ENCODE peak calls at places on chromosomes 7 and 10, in nine cellular contexts. G is esophagus squamous epithelium, I is cardiac muscle cell, Z is psoas muscle, V is lung, S is heart left ventricle, T is left lung, A is sigmoid colon, H is DND-41. J is an unnamed sample.
A peak's percentile ranks its signal among the peaks of the same experiment; 100 is the strongest.

GRCh38 chr10:124518366-124518765 is 56.7 kb downstream of the LHPP start:
- DNase-seq in G (no peak), I (no peak), Z (peak; percentile 43), V (no peak), S (no peak), T (peak; percentile 25), A (peak; percentile 53), H (no peak), J (no peak)

GRCh38 chr10:74934100-74934812 is 107.9 kb downstream of the KAT6B start:
- DNase-seq in G (no peak), I (no peak), Z (no peak), V (no peak), S (no peak), T (no peak), A (no peak), H (no peak), J (no peak)

GRCh38 chr7:100446040-100446439 is 9.7 kb upstream of the PPP1R35 start:
- DNase-seq in G (no peak), I (no peak), Z (peak; percentile 2), V (no peak), S (no peak), T (no peak), A (no peak), H (no peak), J (no peak)

GRCh38 chr7:140542226-140542625 is 62.9 kb upstream of the MKRN1 start:
- DNase-seq in G (no peak), I (no peak), Z (peak; percentile 75), V (no peak), S (peak; percentile 38), T (peak; percentile 44), A (peak; percentile 89), H (no peak), J (no peak)

GRCh38 chr7:103985565-103986126 is 3.8 kb downstream of the RELN start:
- DNase-seq in G (no peak), I (no peak), Z (no peak), V (no peak), S (no peak), T (no peak), A (no peak), H (no peak), J (no peak)

GRCh38 chr10:11909618-11910017 is 86.5 kb downstream of the PROSER2 start:
- DNase-seq in G (no peak), I (no peak), Z (no peak), V (no peak), S (no peak), T (no peak), A (no peak), H (no peak), J (no peak)

GRCh38 chr10:49534670-49535381 is 4.1 kb downstream of the ERCC6 start:
- DNase-seq in G (no peak), I (no peak), Z (no peak), V (no peak), S (no peak), T (no peak), A (no peak), H (no peak), J (no peak)

GRCh38 chr7:107854989-107855388 is 36.0 kb upstream of the DLD start:
- DNase-seq in G (no peak), I (no peak), Z (no peak), V (no peak), S (no peak), T (no peak), A (no peak), H (no peak), J (no peak)

GRCh38 chr7:79548616-79549206 is 95.2 kb upstream of the MAGI2 start:
- DNase-seq in G (no peak), I (no peak), Z (no peak), V (no peak), S (no peak), T (no peak), A (no peak), H (no peak), J (no peak)

GRCh38 chr7:6545398-6546126 is 5.7 kb downstream of the GRID2IP start:
- DNase-seq in G (no peak), I (no peak), Z (no peak), V (no peak), S (no peak), T (no peak), A (no peak), H (peak; percentile 30), J (no peak)

GRCh38 chr7:2566890-2567662 is 8.3 kb downstream of the IQCE start:
- DNase-seq in G (no peak), I (peak; percentile 34), Z (peak; percentile 39), V (no peak), S (peak; percentile 32), T (no peak), A (no peak), H (no peak), J (no peak)

GRCh38 chr10:103745264-103746247 is 109.8 kb downstream of the SH3PXD2A start:
- DNase-seq in G (no peak), I (no peak), Z (peak; percentile 56), V (no peak), S (peak; percentile 39), T (no peak), A (no peak), H (no peak), J (no peak)

GRCh38 chr10:127228195-127228785 is 31.9 kb upstream of the INSYN2A start:
- DNase-seq in G (no peak), I (no peak), Z (no peak), V (no peak), S (no peak), T (no peak), A (no peak), H (no peak), J (no peak)

GRCh38 chr7:37448637-37449331 is at the start of gene ELMO1:
- DNase-seq in G (peak; percentile 34), I (peak; percentile 88), Z (peak; percentile 84), V (peak; percentile 76), S (peak; percentile 80), T (peak; percentile 86), A (peak; percentile 87), H (peak; percentile 72), J (peak; percentile 75)

GRCh38 chr7:157570531-157571200 is 233.9 kb downstream of the DNAJB6 start:
- DNase-seq in G (no peak), I (no peak), Z (no peak), V (no peak), S (no peak), T (no peak), A (peak; percentile 33), H (no peak), J (no peak)

GRCh38 chr10:17713133-17713532 is 38.9 kb upstream of the TMEM236 start:
- DNase-seq in G (no peak), I (no peak), Z (no peak), V (no peak), S (no peak), T (no peak), A (no peak), H (no peak), J (peak; percentile 68)

GRCh38 chr10:17708806-17709205 is 43.2 kb upstream of the TMEM236 start:
- DNase-seq in G (no peak), I (no peak), Z (no peak), V (no peak), S (no peak), T (no peak), A (no peak), H (no peak), J (no peak)

GRCh38 chr10:17710181-17710580 is 41.8 kb upstream of the TMEM236 start:
- DNase-seq in G (no peak), I (no peak), Z (no peak), V (no peak), S (no peak), T (no peak), A (no peak), H (no peak), J (no peak)

GRCh38 chr10:17712053-17712452 is 39.9 kb upstream of the TMEM236 start:
- DNase-seq in G (no peak), I (no peak), Z (no peak), V (no peak), S (no peak), T (no peak), A (no peak), H (no peak), J (no peak)

DNA sequence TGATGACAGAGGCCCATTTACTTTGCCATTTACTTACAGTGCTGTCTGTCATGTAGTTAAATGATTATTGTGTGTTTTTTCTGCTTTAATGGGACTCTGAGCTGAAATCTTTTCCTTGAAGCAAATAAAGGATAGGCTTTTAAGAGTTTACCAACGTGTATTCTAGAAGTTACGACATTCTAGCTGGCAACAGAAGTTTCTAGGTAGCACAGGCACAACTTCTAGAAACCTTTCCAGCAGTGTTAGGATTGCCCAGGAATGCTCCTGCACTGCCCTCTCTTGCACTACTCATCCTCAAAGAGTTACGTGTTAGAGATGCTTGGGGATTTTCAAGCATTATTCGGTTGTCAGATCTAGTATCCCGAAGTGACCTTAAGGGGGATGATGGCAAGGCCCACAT is 42.5 kb upstream of the TMEM236 start:
- DNase-seq in G (no peak), I (no peak), Z (no peak), V (no peak), S (no peak), T (no peak), A (no peak), H (no peak), J (no peak)
- H3K36me3 ChIP-seq in G (peaks cover 100% of the 10 kb centered on the region), I (peaks cover 41% of the 10 kb centered on the region), Z (peaks cover 91% of the 10 kb centered on the region), V (peaks cover 15% of the 10 kb centered on the region), S (peaks cover 96% of the 10 kb centered on the region), T (no peaks in the 10 kb centered on the region), A (peaks cover 25% of the 10 kb centered on the region), H (peaks cover 60% of the 10 kb centered on the region), J (peaks cover 8% of the 10 kb centered on the region)

DNA sequence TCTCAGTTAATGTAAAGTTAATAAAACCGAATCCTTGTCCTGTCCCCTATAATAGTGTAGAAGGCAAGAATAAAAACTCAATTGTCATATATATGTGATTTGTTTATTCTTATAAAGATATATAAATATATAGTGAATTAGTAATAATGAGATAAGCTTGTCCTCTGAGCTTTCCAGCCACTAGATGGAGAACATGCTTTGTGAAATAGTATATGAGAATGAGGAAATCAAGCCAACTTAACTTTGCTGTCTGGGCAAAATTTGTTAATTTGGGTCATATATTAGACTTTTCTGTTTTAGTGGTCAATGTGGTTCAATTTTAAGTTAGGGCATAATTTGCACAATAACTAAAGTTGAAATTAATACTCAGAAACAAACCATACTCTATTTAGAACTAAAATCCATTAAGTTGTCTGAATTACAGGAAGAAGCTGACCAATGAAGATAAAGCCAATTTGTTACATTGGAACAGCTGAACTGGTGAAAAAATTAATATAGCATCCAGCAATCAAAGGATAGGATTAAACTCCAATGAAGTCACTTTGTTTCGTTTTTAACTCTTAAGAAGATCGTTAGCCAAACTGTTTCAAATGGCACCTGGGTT is 595.0 kb downstream of the ARL4A start:
- DNase-seq in G (no peak), I (peak; percentile 24), Z (no peak), V (no peak), S (no peak), T (no peak), A (no peak), H (no peak), J (no peak)
- TF ChIP-seq CTCF in G (no peak), I (peak; percentile 54), Z (peak; percentile 15), V (no peak), S (peak; percentile 46), T (peak; percentile 42), A (no peak), H (peak; percentile 6), J (peak; percentile 56)

GRCh38 chr7:46859963-46860475 is 721.9 kb downstream of the TNS3 start:
- DNase-seq in G (no peak), I (no peak), Z (no peak), V (no peak), S (peak; percentile 41), T (no peak), A (no peak), H (no peak), J (peak; percentile 41)
- H3K9me3 ChIP-seq in G (no peaks in the 10 kb centered on the region), I (no peaks in the 10 kb centered on the region), Z (no peaks in the 10 kb centered on the region), V (no peaks in the 10 kb centered on the region), S (no peaks in the 10 kb centered on the region), T (no peaks in the 10 kb centered on the region), A (no peaks in the 10 kb centered on the region), H (no peaks in the 10 kb centered on the region), J (no peaks in the 10 kb centered on the region)

GRCh38 chr10:63795461-63795860 is 274.3 kb downstream of the REEP3 start:
- DNase-seq in G (no peak), I (no peak), Z (no peak), V (no peak), S (no peak), T (no peak), A (no peak), H (no peak), J (peak; percentile 91)
- H3K36me3 ChIP-seq in G (no peaks in the 10 kb centered on the region), I (no peaks in the 10 kb centered on the region), Z (no peaks in the 10 kb centered on the region), V (no peaks in the 10 kb centered on the region), S (no peaks in the 10 kb centered on the region), T (no peaks in the 10 kb centered on the region), A (no peaks in the 10 kb centered on the region), H (no peaks in the 10 kb centered on the region), J (no peaks in the 10 kb centered on the region)